ENCODE peak calls at places on chromosomes 2 and 18, in seven cellular contexts. One of them, this sample, is unnamed.

GRCh38 chr2:105364436-105365139 is 27.2 kb downstream of the C2orf49 start:
- DNase-seq in ACHN: no peak
- DNase-seq in OCI-LY7: no peak
- DNase-seq in stimulated activated CD8-positive, alpha-beta memory T cell treated with anti-CD3 and anti-CD28 coated beads, Interleukin-15, amount 100 ng/mL, for 4 hours: no peak
- DNase-seq in fibroblast of pulmonary artery: no peak
- DNase-seq in activated B cell treated with CpG ODN at 0.5 μM for 24 hours: no peak
- DNase-seq in kidney: no peak
- DNase-seq in this sample: no peak

GRCh38 chr2:134231965-134232340 is 21.9 kb upstream of the MGAT5 start:
- DNase-seq in kidney: no peak
- DNase-seq in OCI-LY7: no peak
- DNase-seq in activated B cell treated with CpG ODN at 0.5 μM for 24 hours: no peak
- DNase-seq in stimulated activated CD8-positive, alpha-beta memory T cell treated with anti-CD3 and anti-CD28 coated beads, Interleukin-15, amount 100 ng/mL, for 4 hours: no peak
- DNase-seq in fibroblast of pulmonary artery: peak
- DNase-seq in ACHN: peak
- DNase-seq in this sample: no peak

GRCh38 chr18:74604774-74605173 is 7.1 kb downstream of the ZNF407 start:
- DNase-seq in activated B cell treated with CpG ODN at 0.5 μM for 24 hours: no peak
- DNase-seq in ACHN: no peak
- DNase-seq in stimulated activated CD8-positive, alpha-beta memory T cell treated with anti-CD3 and anti-CD28 coated beads, Interleukin-15, amount 100 ng/mL, for 4 hours: no peak
- DNase-seq in OCI-LY7: no peak
- DNase-seq in fibroblast of pulmonary artery: peak
- DNase-seq in kidney: no peak
- DNase-seq in this sample: peak

GRCh38 chr2:13091463-13091862 is 374.7 kb downstream of the TRIB2 start:
- DNase-seq in activated B cell treated with CpG ODN at 0.5 μM for 24 hours: no peak
- DNase-seq in stimulated activated CD8-positive, alpha-beta memory T cell treated with anti-CD3 and anti-CD28 coated beads, Interleukin-15, amount 100 ng/mL, for 4 hours: no peak
- DNase-seq in ACHN: no peak
- DNase-seq in kidney: no peak
- DNase-seq in fibroblast of pulmonary artery: no peak
- DNase-seq in OCI-LY7: no peak
- DNase-seq in this sample: no peak

GRCh38 chr18:10164241-10165160 is 250.7 kb downstream of the VAPA start:
- DNase-seq in fibroblast of pulmonary artery: no peak
- DNase-seq in stimulated activated CD8-positive, alpha-beta memory T cell treated with anti-CD3 and anti-CD28 coated beads, Interleukin-15, amount 100 ng/mL, for 4 hours: no peak
- DNase-seq in activated B cell treated with CpG ODN at 0.5 μM for 24 hours: no peak
- DNase-seq in kidney: no peak
- DNase-seq in ACHN: no peak
- DNase-seq in OCI-LY7: no peak
- DNase-seq in this sample: no peak

GRCh38 chr18:63736856-63737255 is 34.1 kb downstream of the SERPINB11 start:
- DNase-seq in fibroblast of pulmonary artery: no peak
- DNase-seq in OCI-LY7: no peak
- DNase-seq in ACHN: no peak
- DNase-seq in stimulated activated CD8-positive, alpha-beta memory T cell treated with anti-CD3 and anti-CD28 coated beads, Interleukin-15, amount 100 ng/mL, for 4 hours: no peak
- DNase-seq in activated B cell treated with CpG ODN at 0.5 μM for 24 hours: no peak
- DNase-seq in kidney: no peak
- DNase-seq in this sample: no peak

GRCh38 chr2:173122936-173123335 is 47.3 kb downstream of the MAP3K20 start:
- DNase-seq in OCI-LY7: no peak
- DNase-seq in activated B cell treated with CpG ODN at 0.5 μM for 24 hours: no peak
- DNase-seq in stimulated activated CD8-positive, alpha-beta memory T cell treated with anti-CD3 and anti-CD28 coated beads, Interleukin-15, amount 100 ng/mL, for 4 hours: no peak
- DNase-seq in fibroblast of pulmonary artery: no peak
- DNase-seq in kidney: no peak
- DNase-seq in ACHN: no peak
- DNase-seq in this sample: peak

GRCh38 chr2:95231723-95232122 is 24.4 kb downstream of the ZNF892 start:
- DNase-seq in activated B cell treated with CpG ODN at 0.5 μM for 24 hours: no peak
- DNase-seq in stimulated activated CD8-positive, alpha-beta memory T cell treated with anti-CD3 and anti-CD28 coated beads, Interleukin-15, amount 100 ng/mL, for 4 hours: no peak
- DNase-seq in ACHN: peak
- DNase-seq in kidney: no peak
- DNase-seq in OCI-LY7: peak
- DNase-seq in fibroblast of pulmonary artery: peak
- DNase-seq in this sample: peak

GRCh38 chr18:9319333-9319732 is 15.2 kb upstream of the TWSG1 start:
- DNase-seq in activated B cell treated with CpG ODN at 0.5 μM for 24 hours: no peak
- DNase-seq in ACHN: no peak
- DNase-seq in kidney: no peak
- DNase-seq in fibroblast of pulmonary artery: peak
- DNase-seq in OCI-LY7: no peak
- DNase-seq in stimulated activated CD8-positive, alpha-beta memory T cell treated with anti-CD3 and anti-CD28 coated beads, Interleukin-15, amount 100 ng/mL, for 4 hours: no peak
- DNase-seq in this sample: peak

GRCh38 chr18:64244571-64244970 is 95.7 kb upstream of the LINC00305 start:
- DNase-seq in stimulated activated CD8-positive, alpha-beta memory T cell treated with anti-CD3 and anti-CD28 coated beads, Interleukin-15, amount 100 ng/mL, for 4 hours: no peak
- DNase-seq in ACHN: no peak
- DNase-seq in fibroblast of pulmonary artery: peak
- DNase-seq in OCI-LY7: no peak
- DNase-seq in kidney: no peak
- DNase-seq in activated B cell treated with CpG ODN at 0.5 μM for 24 hours: no peak
- DNase-seq in this sample: no peak

GRCh38 chr2:226641008-226641407 is 158.6 kb downstream of the IRS1 start:
- DNase-seq in fibroblast of pulmonary artery: no peak
- DNase-seq in stimulated activated CD8-positive, alpha-beta memory T cell treated with anti-CD3 and anti-CD28 coated beads, Interleukin-15, amount 100 ng/mL, for 4 hours: no peak
- DNase-seq in OCI-LY7: no peak
- DNase-seq in ACHN: no peak
- DNase-seq in kidney: no peak
- DNase-seq in activated B cell treated with CpG ODN at 0.5 μM for 24 hours: no peak
- DNase-seq in this sample: no peak

GRCh38 chr18:11096411-11096810 is 53.0 kb downstream of the PIEZO2 start:
- DNase-seq in kidney: no peak
- DNase-seq in fibroblast of pulmonary artery: peak
- DNase-seq in activated B cell treated with CpG ODN at 0.5 μM for 24 hours: no peak
- DNase-seq in ACHN: no peak
- DNase-seq in OCI-LY7: no peak
- DNase-seq in stimulated activated CD8-positive, alpha-beta memory T cell treated with anti-CD3 and anti-CD28 coated beads, Interleukin-15, amount 100 ng/mL, for 4 hours: no peak
- DNase-seq in this sample: no peak

GRCh38 chr2:173860082-173860481 is 105.1 kb downstream of the SP3 start:
- DNase-seq in activated B cell treated with CpG ODN at 0.5 μM for 24 hours: no peak
- DNase-seq in kidney: no peak
- DNase-seq in ACHN: no peak
- DNase-seq in fibroblast of pulmonary artery: no peak
- DNase-seq in OCI-LY7: no peak
- DNase-seq in stimulated activated CD8-positive, alpha-beta memory T cell treated with anti-CD3 and anti-CD28 coated beads, Interleukin-15, amount 100 ng/mL, for 4 hours: no peak
- DNase-seq in this sample: no peak

GRCh38 chr2:117949800-117950199 is 64.1 kb downstream of the CCDC93 start:
- DNase-seq in stimulated activated CD8-positive, alpha-beta memory T cell treated with anti-CD3 and anti-CD28 coated beads, Interleukin-15, amount 100 ng/mL, for 4 hours: no peak
- DNase-seq in activated B cell treated with CpG ODN at 0.5 μM for 24 hours: no peak
- DNase-seq in fibroblast of pulmonary artery: no peak
- DNase-seq in OCI-LY7: no peak
- DNase-seq in ACHN: no peak
- DNase-seq in kidney: no peak
- DNase-seq in this sample: no peak

GRCh38 chr2:54572636-54573531 is 116.8 kb downstream of the SPTBN1 start:
- DNase-seq in kidney: no peak
- DNase-seq in ACHN: peak
- DNase-seq in stimulated activated CD8-positive, alpha-beta memory T cell treated with anti-CD3 and anti-CD28 coated beads, Interleukin-15, amount 100 ng/mL, for 4 hours: no peak
- DNase-seq in OCI-LY7: no peak
- DNase-seq in fibroblast of pulmonary artery: peak
- DNase-seq in activated B cell treated with CpG ODN at 0.5 μM for 24 hours: no peak
- DNase-seq in this sample: peak

GRCh38 chr2:198136142-198136541 is 331.7 kb downstream of the PLCL1 start:
- DNase-seq in kidney: no peak
- DNase-seq in stimulated activated CD8-positive, alpha-beta memory T cell treated with anti-CD3 and anti-CD28 coated beads, Interleukin-15, amount 100 ng/mL, for 4 hours: no peak
- DNase-seq in fibroblast of pulmonary artery: no peak
- DNase-seq in OCI-LY7: no peak
- DNase-seq in ACHN: no peak
- DNase-seq in activated B cell treated with CpG ODN at 0.5 μM for 24 hours: no peak
- DNase-seq in this sample: no peak

GRCh38 chr2:28717339-28717758 is 34.3 kb upstream of the PPP1CB start:
- DNase-seq in kidney: no peak
- DNase-seq in ACHN: peak
- DNase-seq in OCI-LY7: no peak
- DNase-seq in stimulated activated CD8-positive, alpha-beta memory T cell treated with anti-CD3 and anti-CD28 coated beads, Interleukin-15, amount 100 ng/mL, for 4 hours: no peak
- DNase-seq in activated B cell treated with CpG ODN at 0.5 μM for 24 hours: no peak
- DNase-seq in fibroblast of pulmonary artery: peak
- DNase-seq in this sample: peak

GRCh38 chr2:171550613-171551012 is 28.3 kb downstream of the CYBRD1 start:
- DNase-seq in ACHN: no peak
- DNase-seq in kidney: no peak
- DNase-seq in fibroblast of pulmonary artery: peak
- DNase-seq in activated B cell treated with CpG ODN at 0.5 μM for 24 hours: no peak
- DNase-seq in stimulated activated CD8-positive, alpha-beta memory T cell treated with anti-CD3 and anti-CD28 coated beads, Interleukin-15, amount 100 ng/mL, for 4 hours: no peak
- DNase-seq in OCI-LY7: no peak
- DNase-seq in this sample: peak

GRCh38 chr18:48608581-48608980 is 69.8 kb downstream of the CTIF start:
- DNase-seq in stimulated activated CD8-positive, alpha-beta memory T cell treated with anti-CD3 and anti-CD28 coated beads, Interleukin-15, amount 100 ng/mL, for 4 hours: no peak
- DNase-seq in ACHN: no peak
- DNase-seq in fibroblast of pulmonary artery: no peak
- DNase-seq in activated B cell treated with CpG ODN at 0.5 μM for 24 hours: no peak
- DNase-seq in OCI-LY7: no peak
- DNase-seq in kidney: peak
- DNase-seq in this sample: no peak

GRCh38 chr2:35783723-35784122 is 571.9 kb upstream of the CRIM1 start:
- DNase-seq in stimulated activated CD8-positive, alpha-beta memory T cell treated with anti-CD3 and anti-CD28 coated beads, Interleukin-15, amount 100 ng/mL, for 4 hours: no peak
- DNase-seq in ACHN: no peak
- DNase-seq in OCI-LY7: no peak
- DNase-seq in activated B cell treated with CpG ODN at 0.5 μM for 24 hours: no peak
- DNase-seq in kidney: no peak
- DNase-seq in fibroblast of pulmonary artery: no peak
- DNase-seq in this sample: no peak